ENCODE peak calls at places on chromosomes 7 and 10, in five cellular contexts. One of them, this sample, is unnamed.

GRCh38 chr10:85601526-85601925 is 765.1 kb downstream of the GRID1 start:
- DNase-seq in tibial nerve: no peak
- DNase-seq in breast epithelium: no peak
- DNase-seq in suprapubic skin: no peak
- DNase-seq in testis: no peak
- DNase-seq in this sample: no peak

GRCh38 chr10:84341538-84341856 is 13.1 kb downstream of the CCSER2 start:
- DNase-seq in tibial nerve: no peak
- DNase-seq in breast epithelium: no peak
- DNase-seq in suprapubic skin: no peak
- DNase-seq in testis: no peak
- DNase-seq in this sample: no peak

GRCh38 chr7:79968894-79969293 is 165.7 kb upstream of the GNAI1 start:
- DNase-seq in tibial nerve: no peak
- DNase-seq in breast epithelium: no peak
- DNase-seq in suprapubic skin: no peak
- DNase-seq in testis: no peak
- DNase-seq in this sample: peak; percentile 21

GRCh38 chr10:4234661-4235060 is 449.7 kb upstream of the KLF6 start:
- DNase-seq in tibial nerve: no peak
- DNase-seq in breast epithelium: no peak
- DNase-seq in suprapubic skin: no peak
- DNase-seq in testis: no peak
- DNase-seq in this sample: no peak

GRCh38 chr7:4212376-4212775 is 469.7 kb upstream of the FOXK1 start:
- DNase-seq in tibial nerve: no peak
- DNase-seq in breast epithelium: no peak
- DNase-seq in suprapubic skin: no peak
- DNase-seq in testis: no peak
- DNase-seq in this sample: no peak

GRCh38 chr7:66699998-66700397 is 40.5 kb upstream of the RABGEF1 start:
- DNase-seq in tibial nerve: no peak
- DNase-seq in breast epithelium: no peak
- DNase-seq in suprapubic skin: no peak
- DNase-seq in testis: peak; percentile 56
- DNase-seq in this sample: no peak

GRCh38 chr10:19158358-19158757 is 109.8 kb downstream of the MALRD1 start:
- DNase-seq in tibial nerve: no peak
- DNase-seq in breast epithelium: no peak
- DNase-seq in suprapubic skin: no peak
- DNase-seq in testis: no peak
- DNase-seq in this sample: no peak

GRCh38 chr7:128189231-128189930 is 51.7 kb upstream of the LEP start:
- DNase-seq in tibial nerve: no peak
- DNase-seq in breast epithelium: peak; percentile 27
- DNase-seq in suprapubic skin: peak; percentile 36
- DNase-seq in testis: no peak
- DNase-seq in this sample: no peak

GRCh38 chr10:69048103-69048502 is 39.8 kb upstream of the SRGN start:
- DNase-seq in tibial nerve: peak; percentile 48
- DNase-seq in breast epithelium: no peak
- DNase-seq in suprapubic skin: no peak
- DNase-seq in testis: peak; percentile 45
- DNase-seq in this sample: no peak

GRCh38 chr7:10913457-10913856 is 60.2 kb upstream of the PHF14 start:
- DNase-seq in tibial nerve: no peak
- DNase-seq in breast epithelium: no peak
- DNase-seq in suprapubic skin: no peak
- DNase-seq in testis: no peak
- DNase-seq in this sample: no peak

GRCh38 chr7:143389316-143390097 is 8.4 kb downstream of the ZYX start:
- DNase-seq in tibial nerve: no peak
- DNase-seq in breast epithelium: no peak
- DNase-seq in suprapubic skin: no peak
- DNase-seq in testis: no peak
- DNase-seq in this sample: no peak

GRCh38 chr10:61076572-61077114 is 132.7 kb upstream of the RHOBTB1 start:
- DNase-seq in tibial nerve: no peak
- DNase-seq in breast epithelium: no peak
- DNase-seq in suprapubic skin: no peak
- DNase-seq in testis: no peak
- DNase-seq in this sample: no peak

GRCh38 chr10:35259769-35260397 is 76.4 kb upstream of the CCNY start:
- DNase-seq in tibial nerve: no peak
- DNase-seq in breast epithelium: no peak
- DNase-seq in suprapubic skin: no peak
- DNase-seq in testis: no peak
- DNase-seq in this sample: no peak

GRCh38 chr10:3781458-3782098 is 3.4 kb downstream of the KLF6 start:
- DNase-seq in tibial nerve: no peak
- DNase-seq in breast epithelium: no peak
- DNase-seq in suprapubic skin: no peak
- DNase-seq in testis: peak; percentile 32
- DNase-seq in this sample: peak; percentile 27

GRCh38 chr10:112678581-112678980 is 231.6 kb downstream of the VTI1A start:
- DNase-seq in tibial nerve: no peak
- DNase-seq in breast epithelium: no peak
- DNase-seq in suprapubic skin: no peak
- DNase-seq in testis: no peak
- DNase-seq in this sample: peak; percentile 49

GRCh38 chr10:114172776-114173555 is 1.0 kb downstream of the CCDC186 start:
- DNase-seq in tibial nerve: no peak
- DNase-seq in breast epithelium: no peak
- DNase-seq in suprapubic skin: no peak
- DNase-seq in testis: no peak
- DNase-seq in this sample: no peak

GRCh38 chr7:54960517-54960916 is 58.3 kb upstream of the EGFR start:
- DNase-seq in tibial nerve: no peak
- DNase-seq in breast epithelium: no peak
- DNase-seq in suprapubic skin: no peak
- DNase-seq in testis: no peak
- DNase-seq in this sample: no peak

GRCh38 chr10:71838264-71839211 is 12.5 kb downstream of the PSAP start:
- DNase-seq in tibial nerve: no peak
- DNase-seq in breast epithelium: no peak
- DNase-seq in suprapubic skin: peak; percentile 53
- DNase-seq in testis: no peak
- DNase-seq in this sample: peak; percentile 47

GRCh38 chr7:1468899-1469298 is 9.6 kb upstream of the MICALL2 start:
- DNase-seq in tibial nerve: no peak
- DNase-seq in breast epithelium: no peak
- DNase-seq in suprapubic skin: no peak
- DNase-seq in testis: no peak
- DNase-seq in this sample: no peak

GRCh38 chr7:22087861-22088260 is 142.2 kb upstream of the CDCA7L start:
- DNase-seq in tibial nerve: no peak
- DNase-seq in breast epithelium: no peak
- DNase-seq in suprapubic skin: no peak
- DNase-seq in testis: no peak
- DNase-seq in this sample: no peak

GRCh38 chr7:22083711-22084289 is 138.1 kb upstream of the CDCA7L start:
- DNase-seq in tibial nerve: no peak
- DNase-seq in breast epithelium: no peak
- DNase-seq in suprapubic skin: no peak
- DNase-seq in testis: no peak
- DNase-seq in this sample: no peak

GRCh38 chr7:22082553-22082885 is 136.8 kb upstream of the CDCA7L start:
- DNase-seq in tibial nerve: no peak
- DNase-seq in breast epithelium: no peak
- DNase-seq in suprapubic skin: no peak
- DNase-seq in testis: no peak
- DNase-seq in this sample: no peak

GRCh38 chr7:22082886-22083710 is 137.4 kb upstream of the CDCA7L start:
- DNase-seq in tibial nerve: peak; percentile 92
- DNase-seq in breast epithelium: peak; percentile 80
- DNase-seq in suprapubic skin: peak; percentile 91
- DNase-seq in testis: peak; percentile 92
- DNase-seq in this sample: peak; percentile 71
- TF ChIP-seq POLR2A in tibial nerve: no peak
- TF ChIP-seq POLR2A in breast epithelium: no peak
- TF ChIP-seq POLR2A in suprapubic skin: no peak
- TF ChIP-seq POLR2A in testis: no peak
- TF ChIP-seq POLR2A in this sample: no peak

GRCh38 chr7:28609608-28610007 is 197.3 kb downstream of the CREB5 start:
- DNase-seq in tibial nerve: no peak
- DNase-seq in breast epithelium: no peak
- DNase-seq in suprapubic skin: no peak
- DNase-seq in testis: no peak
- DNase-seq in this sample: no peak

GRCh38 chr7:28608766-28609165 is 196.4 kb downstream of the CREB5 start:
- DNase-seq in tibial nerve: no peak
- DNase-seq in breast epithelium: no peak
- DNase-seq in suprapubic skin: no peak
- DNase-seq in testis: no peak
- DNase-seq in this sample: no peak

GRCh38 chr7:28607179-28607578 is 194.9 kb downstream of the CREB5 start:
- DNase-seq in tibial nerve: no peak
- DNase-seq in breast epithelium: no peak
- DNase-seq in suprapubic skin: no peak
- DNase-seq in testis: no peak
- DNase-seq in this sample: no peak

GRCh38 chr7:28607799-28608198 is 195.5 kb downstream of the CREB5 start:
- DNase-seq in tibial nerve: no peak
- DNase-seq in breast epithelium: no peak
- DNase-seq in suprapubic skin: no peak
- DNase-seq in testis: no peak
- DNase-seq in this sample: peak; percentile 13

DNA sequence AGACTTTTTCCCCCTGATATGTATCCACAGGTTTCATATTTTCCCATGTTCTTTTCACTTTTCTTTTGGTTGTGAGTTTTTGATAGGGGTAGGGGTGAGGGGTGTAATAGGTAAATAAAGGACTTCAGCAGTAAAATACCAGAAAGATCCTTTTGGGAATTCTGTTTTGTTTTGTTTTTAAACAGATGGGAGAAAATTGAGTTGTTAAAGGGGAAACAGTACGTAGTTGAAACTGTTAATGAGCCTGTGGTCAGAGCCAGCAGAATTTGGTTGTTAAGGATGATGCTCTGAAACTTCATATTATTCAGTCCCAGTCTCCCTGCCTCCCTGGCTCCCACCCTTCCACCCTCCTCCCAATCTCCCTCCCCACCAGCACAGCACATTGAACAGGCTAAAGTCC is 195.9 kb downstream of the CREB5 start:
- DNase-seq in tibial nerve: no peak
- DNase-seq in breast epithelium: no peak
- DNase-seq in suprapubic skin: no peak
- DNase-seq in testis: no peak
- DNase-seq in this sample: no peak
- TF ChIP-seq POLR2A in tibial nerve: no peak
- TF ChIP-seq POLR2A in breast epithelium: no peak
- TF ChIP-seq POLR2A in suprapubic skin: no peak
- TF ChIP-seq POLR2A in testis: no peak
- TF ChIP-seq POLR2A in this sample: no peak

GRCh38 chr10:5547934-5548660 is 23.3 kb downstream of the CALML3 start:
- DNase-seq in tibial nerve: no peak
- DNase-seq in breast epithelium: peak; percentile 68
- DNase-seq in suprapubic skin: peak; percentile 62
- DNase-seq in testis: no peak
- DNase-seq in this sample: peak; percentile 59

GRCh38 chr10:5545778-5546710 is 21.3 kb downstream of the CALML3 start:
- DNase-seq in tibial nerve: peak; percentile 54
- DNase-seq in breast epithelium: peak; percentile 51
- DNase-seq in suprapubic skin: peak; percentile 51
- DNase-seq in testis: peak; percentile 34
- DNase-seq in this sample: no peak

GRCh38 chr10:5547684-5547933 is 22.8 kb downstream of the CALML3 start:
- DNase-seq in tibial nerve: no peak
- DNase-seq in breast epithelium: no peak
- DNase-seq in suprapubic skin: no peak
- DNase-seq in testis: no peak
- DNase-seq in this sample: no peak

GRCh38 chr10:5545426-5545777 is 20.6 kb downstream of the CALML3 start:
- DNase-seq in tibial nerve: no peak
- DNase-seq in breast epithelium: no peak
- DNase-seq in suprapubic skin: no peak
- DNase-seq in testis: no peak
- DNase-seq in this sample: no peak

DNA sequence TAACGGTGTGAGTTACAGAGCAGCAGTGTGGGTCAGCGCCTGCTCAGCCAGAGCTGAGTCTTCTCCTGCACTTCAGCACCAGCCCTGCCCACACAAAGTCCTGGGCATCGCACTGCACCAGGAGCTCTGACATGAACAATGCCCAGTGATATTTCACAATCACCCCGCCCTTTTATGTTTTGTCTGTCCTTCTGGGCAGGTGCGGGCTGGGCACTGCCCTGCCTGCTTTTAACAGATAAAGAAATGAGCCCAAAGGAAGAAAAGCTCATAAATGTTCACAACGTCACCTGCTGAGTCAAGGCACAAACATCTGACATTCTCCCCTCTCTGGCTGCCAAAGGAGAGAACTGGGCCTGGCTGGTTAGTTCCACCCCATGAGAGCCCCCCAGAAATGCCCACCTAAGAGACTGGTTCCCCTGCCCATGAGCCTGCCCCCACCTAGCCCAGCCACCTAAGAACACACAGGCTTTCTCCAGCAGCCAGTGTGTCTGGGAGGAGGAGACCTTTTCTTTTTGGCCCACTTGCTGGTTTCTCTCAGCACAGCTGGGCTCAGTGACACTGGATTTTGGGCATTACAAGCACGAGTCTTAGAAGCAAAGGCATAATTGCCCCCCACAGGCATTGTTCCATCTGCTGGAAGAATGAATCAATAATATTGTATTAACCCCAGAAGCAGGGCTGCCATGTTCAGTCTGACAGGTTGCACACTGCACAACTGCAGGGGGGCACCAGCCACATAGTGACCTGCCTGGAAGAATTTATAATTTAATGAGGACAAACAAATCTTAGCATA is 22.3 kb downstream of the CALML3 start:
- DNase-seq in tibial nerve: no peak
- DNase-seq in breast epithelium: peak; percentile 51
- DNase-seq in suprapubic skin: peak; percentile 50
- DNase-seq in testis: no peak
- DNase-seq in this sample: peak; percentile 68
- TF ChIP-seq POLR2A in tibial nerve: no peak
- TF ChIP-seq POLR2A in breast epithelium: no peak
- TF ChIP-seq POLR2A in suprapubic skin: no peak
- TF ChIP-seq POLR2A in testis: no peak
- TF ChIP-seq POLR2A in this sample: peak; percentile 78

DNA sequence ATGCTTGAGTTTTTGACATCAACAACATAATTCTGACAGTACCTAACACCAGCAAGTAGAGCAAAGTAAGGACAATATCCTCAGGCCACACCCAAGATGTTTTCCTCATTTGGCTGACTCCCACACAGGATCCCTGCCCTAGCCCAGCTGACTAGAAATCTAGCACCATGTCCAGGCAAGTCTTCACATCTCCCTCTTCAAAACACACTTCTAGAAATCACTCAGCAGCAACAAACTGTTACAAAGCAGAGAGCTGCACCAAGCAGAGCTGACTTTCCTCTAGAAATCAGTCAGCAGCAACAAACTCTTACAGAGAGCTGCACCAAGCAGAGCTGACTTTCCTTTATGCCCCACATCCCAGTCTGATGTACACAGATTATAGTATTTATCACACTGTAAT is 7.7 kb downstream of the TMEM168 start:
- DNase-seq in tibial nerve: no peak
- DNase-seq in breast epithelium: no peak
- DNase-seq in suprapubic skin: no peak
- DNase-seq in testis: no peak
- DNase-seq in this sample: no peak
- TF ChIP-seq POLR2A in tibial nerve: no peak
- TF ChIP-seq POLR2A in breast epithelium: no peak
- TF ChIP-seq POLR2A in suprapubic skin: no peak
- TF ChIP-seq POLR2A in testis: no peak
- TF ChIP-seq POLR2A in this sample: no peak